ENCODE peak calls at places on chromosomes 7 and 10, in four cellular contexts. B, S, U and R are unnamed samples.

GRCh38 chr7:143284591-143285453 is at the start of gene TMEM139:
- DNase-seq in S (peak), B (no peak), U (peak), R (peak)

GRCh38 chr10:131963350-131963749 is 18.4 kb downstream of the BNIP3 start:
- DNase-seq in B (no peak), S (no peak), U (no peak), R (no peak)

GRCh38 chr10:43308986-43309385 is 42.1 kb upstream of the RASGEF1A start:
- DNase-seq in S (no peak), U (no peak), B (no peak), R (peak)

GRCh38 chr10:101793526-101793925 is 10.3 kb upstream of the NPM3 start:
- DNase-seq in U (no peak), S (no peak), B (no peak), R (no peak)

GRCh38 chr7:20320786-20321185 is 9.9 kb upstream of the ITGB8 start:
- DNase-seq in B (no peak), U (no peak), S (no peak), R (no peak)

GRCh38 chr10:38016354-38016753 is 5.9 kb downstream of the ZNF33A start:
- DNase-seq in B (no peak), S (no peak), U (no peak), R (no peak)

GRCh38 chr7:66642186-66642585 is 13.5 kb downstream of the KCTD7 start:
- DNase-seq in B (no peak), U (no peak), S (no peak), R (no peak)

GRCh38 chr7:147276783-147277370 is 1160.3 kb downstream of the CNTNAP2 start:
- DNase-seq in S (no peak), U (no peak), B (no peak), R (no peak)

GRCh38 chr7:17947606-17948005 is 7.3 kb upstream of the SNX13 start:
- DNase-seq in B (no peak), S (no peak), U (no peak), R (no peak)

GRCh38 chr7:13240349-13240748 is 552.9 kb downstream of the ARL4A start:
- DNase-seq in B (peak), S (no peak), U (no peak), R (no peak)
- TF ChIP-seq HMGXB4 in B (no peak), S (no peak), U (no peak), R (no peak)

GRCh38 chr10:9209105-9209798 is 1154.8 kb downstream of the GATA3 start:
- DNase-seq in B (peak), S (peak), U (peak), R (peak)
- TF ChIP-seq HMGXB4 in B (no peak), S (no peak), U (no peak), R (no peak)

GRCh38 chr7:116330961-116331360 is 120.6 kb downstream of the TES start:
- DNase-seq in B (no peak), U (no peak), S (no peak), R (no peak)
- TF ChIP-seq HMGXB4 in B (no peak), U (no peak), S (no peak), R (no peak)

DNA sequence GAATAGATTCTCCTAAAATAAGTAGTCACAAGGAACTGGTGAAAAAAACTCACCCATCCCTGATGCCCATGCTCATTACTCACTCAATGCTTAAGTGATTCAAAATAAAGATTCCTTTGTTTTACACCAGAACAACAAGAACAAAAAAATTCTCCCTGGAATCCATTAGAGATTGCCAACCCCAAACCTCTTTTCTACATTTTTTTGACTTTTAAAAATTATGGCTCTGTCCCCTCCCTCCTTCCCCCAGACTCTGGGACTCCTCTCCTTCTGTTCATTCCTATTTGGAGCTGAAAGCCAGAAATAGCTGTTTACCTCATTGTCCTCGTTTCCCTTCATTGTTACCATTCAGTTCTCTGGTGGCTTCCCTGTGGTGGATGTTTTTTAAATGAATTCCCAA is 63.2 kb upstream of the FHIP2A start:
- DNase-seq in S (no peak), B (no peak), U (no peak), R (no peak)
- TF ChIP-seq HMGXB4 in S (no peak), B (no peak), U (no peak), R (no peak)

GRCh38 chr7:151013728-151014497 is 10.4 kb downstream of the ATG9B start:
- DNase-seq in B (no peak), S (peak), U (peak), R (no peak)
- TF ChIP-seq HMGXB4 in B (no peak), S (no peak), U (no peak), R (no peak)